ENCODE peak calls at places on chromosomes 11 and 22, in six cellular contexts. One of them, this sample, is unnamed. For H3K4me1, the result is how much of the 10 kb centered on the place peaks cover.

GRCh38 chr11:1221848-1222311 is 986 bp upstream of the MUC5B start:
- DNase-seq in HAP-1: no peak
- DNase-seq in PC-3: no peak
- DNase-seq in tibial artery: peak
- DNase-seq in SJCRH30: no peak
- DNase-seq in transverse colon: peak
- DNase-seq in this sample: peak

GRCh38 chr11:1749787-1750351 is 526 bp downstream of the IFITM10 start:
- DNase-seq in PC-3: peak
- DNase-seq in SJCRH30: no peak
- DNase-seq in HAP-1: no peak
- DNase-seq in tibial artery: peak
- DNase-seq in transverse colon: peak
- DNase-seq in this sample: no peak

GRCh38 chr11:135004495-135004894 is 592.5 kb upstream of the B3GAT1 start:
- DNase-seq in tibial artery: no peak
- DNase-seq in transverse colon: no peak
- DNase-seq in PC-3: no peak
- DNase-seq in SJCRH30: no peak
- DNase-seq in HAP-1: no peak
- DNase-seq in this sample: no peak

GRCh38 chr11:125494987-125495725 is 909 bp downstream of the FEZ1 start:
- DNase-seq in transverse colon: no peak
- DNase-seq in SJCRH30: no peak
- DNase-seq in tibial artery: peak
- DNase-seq in HAP-1: peak
- DNase-seq in PC-3: no peak
- DNase-seq in this sample: peak

GRCh38 chr11:124983674-124984511 is 29.9 kb downstream of the CCDC15 start:
- DNase-seq in SJCRH30: no peak
- DNase-seq in PC-3: no peak
- DNase-seq in HAP-1: no peak
- DNase-seq in transverse colon: no peak
- DNase-seq in tibial artery: no peak
- DNase-seq in this sample: no peak

GRCh38 chr11:31690041-31690440 is 121.1 kb downstream of the PAX6 start:
- DNase-seq in tibial artery: no peak
- DNase-seq in transverse colon: no peak
- DNase-seq in SJCRH30: no peak
- DNase-seq in HAP-1: no peak
- DNase-seq in PC-3: no peak
- DNase-seq in this sample: no peak

GRCh38 chr11:126423154-126423553 is 67.7 kb downstream of the ST3GAL4 start:
- DNase-seq in HAP-1: no peak
- DNase-seq in PC-3: no peak
- DNase-seq in SJCRH30: no peak
- DNase-seq in transverse colon: peak
- DNase-seq in tibial artery: no peak
- DNase-seq in this sample: peak

GRCh38 chr22:32991353-32992115 is 66.6 kb downstream of the SYN3 start:
- DNase-seq in tibial artery: peak
- DNase-seq in HAP-1: no peak
- DNase-seq in PC-3: no peak
- DNase-seq in transverse colon: no peak
- DNase-seq in SJCRH30: peak
- DNase-seq in this sample: no peak

GRCh38 chr22:44458044-44459020 is 39.7 kb downstream of the RTL6 start:
- DNase-seq in transverse colon: no peak
- DNase-seq in HAP-1: no peak
- DNase-seq in SJCRH30: no peak
- DNase-seq in tibial artery: no peak
- DNase-seq in PC-3: no peak
- DNase-seq in this sample: no peak

GRCh38 chr11:92834296-92835020 is 135.0 kb upstream of the MTNR1B start:
- DNase-seq in tibial artery: no peak
- DNase-seq in SJCRH30: no peak
- DNase-seq in transverse colon: no peak
- DNase-seq in PC-3: no peak
- DNase-seq in HAP-1: no peak
- DNase-seq in this sample: no peak

GRCh38 chr11:10493041-10493663 is 38.1 kb downstream of the AMPD3 start:
- DNase-seq in transverse colon: no peak
- DNase-seq in PC-3: no peak
- DNase-seq in HAP-1: no peak
- DNase-seq in SJCRH30: no peak
- DNase-seq in tibial artery: peak
- DNase-seq in this sample: no peak

GRCh38 chr11:1230456-1231395 is 7.9 kb downstream of the MUC5B start:
- DNase-seq in SJCRH30: no peak
- DNase-seq in transverse colon: peak
- DNase-seq in HAP-1: no peak
- DNase-seq in tibial artery: peak
- DNase-seq in PC-3: no peak
- DNase-seq in this sample: peak

GRCh38 chr11:1862588-1863351 is 9.9 kb downstream of the LSP1 start:
- DNase-seq in HAP-1: no peak
- DNase-seq in SJCRH30: no peak
- DNase-seq in PC-3: no peak
- DNase-seq in transverse colon: no peak
- DNase-seq in tibial artery: no peak
- DNase-seq in this sample: no peak

GRCh38 chr11:121213568-121213893 is 79.0 kb upstream of the SC5D start:
- DNase-seq in HAP-1: no peak
- DNase-seq in PC-3: no peak
- DNase-seq in transverse colon: no peak
- DNase-seq in tibial artery: no peak
- DNase-seq in SJCRH30: no peak
- DNase-seq in this sample: no peak

GRCh38 chr11:62565100-62565802 is 8.4 kb downstream of the EEF1G start:
- DNase-seq in PC-3: no peak
- DNase-seq in HAP-1: no peak
- DNase-seq in tibial artery: no peak
- DNase-seq in SJCRH30: no peak
- DNase-seq in transverse colon: no peak
- DNase-seq in this sample: peak

GRCh38 chr11:115712296-115712695 is 208.1 kb upstream of the CADM1 start:
- DNase-seq in tibial artery: no peak
- DNase-seq in PC-3: no peak
- DNase-seq in HAP-1: no peak
- DNase-seq in SJCRH30: no peak
- DNase-seq in transverse colon: no peak
- DNase-seq in this sample: no peak

GRCh38 chr11:64667154-64667745 is 55.7 kb downstream of the NRXN2 start:
- DNase-seq in SJCRH30: no peak
- DNase-seq in HAP-1: no peak
- DNase-seq in tibial artery: no peak
- DNase-seq in PC-3: no peak
- DNase-seq in transverse colon: no peak
- DNase-seq in this sample: no peak

GRCh38 chr11:19345519-19345847 is 104.7 kb upstream of the E2F8 start:
- DNase-seq in HAP-1: no peak
- DNase-seq in tibial artery: no peak
- DNase-seq in SJCRH30: no peak
- DNase-seq in transverse colon: no peak
- DNase-seq in PC-3: no peak
- DNase-seq in this sample: no peak

GRCh38 chr11:19349340-19350025 is 108.7 kb upstream of the E2F8 start:
- DNase-seq in transverse colon: no peak
- DNase-seq in HAP-1: no peak
- DNase-seq in tibial artery: no peak
- DNase-seq in SJCRH30: peak
- DNase-seq in PC-3: no peak
- DNase-seq in this sample: no peak

GRCh38 chr11:19347911-19348310 is 107.2 kb upstream of the E2F8 start:
- DNase-seq in SJCRH30: peak
- DNase-seq in tibial artery: no peak
- DNase-seq in PC-3: no peak
- DNase-seq in transverse colon: no peak
- DNase-seq in HAP-1: no peak
- DNase-seq in this sample: no peak

GRCh38 chr11:19344661-19345518 is 104.1 kb upstream of the E2F8 start:
- DNase-seq in tibial artery: peak
- DNase-seq in SJCRH30: no peak
- DNase-seq in PC-3: peak
- DNase-seq in HAP-1: no peak
- DNase-seq in transverse colon: peak
- DNase-seq in this sample: no peak

GRCh38 chr11:19345848-19346681 is 105.3 kb upstream of the E2F8 start:
- DNase-seq in tibial artery: no peak
- DNase-seq in PC-3: no peak
- DNase-seq in HAP-1: no peak
- DNase-seq in transverse colon: no peak
- DNase-seq in SJCRH30: no peak
- DNase-seq in this sample: no peak
- H3K4me3 ChIP-seq in tibial artery: peak
- H3K4me3 ChIP-seq in PC-3: peak
- H3K4me3 ChIP-seq in HAP-1: no peak
- H3K4me3 ChIP-seq in transverse colon: no peak
- H3K4me3 ChIP-seq in SJCRH30: no peak
- H3K4me3 ChIP-seq in this sample: no peak

GRCh38 chr11:128469220-128469619 is 118.1 kb downstream of the ETS1 start:
- DNase-seq in PC-3: no peak
- DNase-seq in transverse colon: peak
- DNase-seq in SJCRH30: no peak
- DNase-seq in HAP-1: no peak
- DNase-seq in tibial artery: no peak
- DNase-seq in this sample: no peak

GRCh38 chr11:128473631-128474030 is 113.7 kb downstream of the ETS1 start:
- DNase-seq in PC-3: no peak
- DNase-seq in HAP-1: no peak
- DNase-seq in transverse colon: no peak
- DNase-seq in SJCRH30: no peak
- DNase-seq in tibial artery: no peak
- DNase-seq in this sample: no peak

GRCh38 chr11:128470081-128470480 is 117.3 kb downstream of the ETS1 start:
- DNase-seq in SJCRH30: no peak
- DNase-seq in transverse colon: no peak
- DNase-seq in HAP-1: peak
- DNase-seq in PC-3: no peak
- DNase-seq in tibial artery: no peak
- DNase-seq in this sample: no peak

GRCh38 chr11:128472128-128473110 is 114.9 kb downstream of the ETS1 start:
- DNase-seq in SJCRH30: no peak
- DNase-seq in transverse colon: no peak
- DNase-seq in PC-3: peak
- DNase-seq in tibial artery: no peak
- DNase-seq in HAP-1: no peak
- DNase-seq in this sample: no peak

GRCh38 chr11:128471138-128471661 is 116.2 kb downstream of the ETS1 start:
- DNase-seq in PC-3: no peak
- DNase-seq in transverse colon: peak
- DNase-seq in tibial artery: no peak
- DNase-seq in SJCRH30: no peak
- DNase-seq in HAP-1: no peak
- DNase-seq in this sample: peak
- H3K4me1 ChIP-seq in PC-3: under half
- H3K4me1 ChIP-seq in transverse colon: under half
- H3K4me1 ChIP-seq in tibial artery: under half
- H3K4me1 ChIP-seq in SJCRH30: under half
- H3K4me1 ChIP-seq in HAP-1: under half
- H3K4me1 ChIP-seq in this sample: under half

GRCh38 chr11:87324817-87325489 is 287.2 kb downstream of the TMEM135 start:
- DNase-seq in HAP-1: no peak
- DNase-seq in tibial artery: no peak
- DNase-seq in transverse colon: no peak
- DNase-seq in PC-3: no peak
- DNase-seq in SJCRH30: no peak
- DNase-seq in this sample: no peak

GRCh38 chr11:87325490-87325872 is 287.7 kb downstream of the TMEM135 start:
- DNase-seq in SJCRH30: no peak
- DNase-seq in transverse colon: no peak
- DNase-seq in PC-3: no peak
- DNase-seq in HAP-1: no peak
- DNase-seq in tibial artery: no peak
- DNase-seq in this sample: no peak

GRCh38 chr11:87330072-87330678 is 292.4 kb downstream of the TMEM135 start:
- DNase-seq in transverse colon: no peak
- DNase-seq in PC-3: no peak
- DNase-seq in SJCRH30: no peak
- DNase-seq in HAP-1: no peak
- DNase-seq in tibial artery: no peak
- DNase-seq in this sample: no peak

GRCh38 chr11:87322570-87322969 is 284.8 kb downstream of the TMEM135 start:
- DNase-seq in transverse colon: no peak
- DNase-seq in HAP-1: no peak
- DNase-seq in tibial artery: no peak
- DNase-seq in SJCRH30: no peak
- DNase-seq in PC-3: no peak
- DNase-seq in this sample: no peak

DNA sequence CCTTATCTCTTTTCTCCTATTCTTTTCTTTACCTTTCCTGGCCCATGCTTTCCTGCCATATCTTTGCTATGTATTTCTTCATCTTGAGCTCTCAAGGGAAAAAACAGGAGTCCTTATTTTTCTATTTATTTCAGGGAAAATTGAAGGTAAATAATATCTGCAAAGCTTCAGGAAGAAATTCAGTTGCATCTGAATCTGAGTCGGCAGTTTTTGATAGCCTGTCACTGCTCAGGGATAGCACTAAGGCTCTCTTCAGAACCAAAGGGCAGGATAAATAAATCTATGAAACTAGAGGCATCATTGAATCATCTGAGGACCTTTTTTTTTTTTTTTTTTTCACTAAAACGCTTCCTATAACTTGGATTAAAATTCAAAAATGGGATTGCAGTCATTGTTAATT is 288.9 kb downstream of the TMEM135 start:
- DNase-seq in tibial artery: no peak
- DNase-seq in transverse colon: no peak
- DNase-seq in PC-3: no peak
- DNase-seq in SJCRH30: no peak
- DNase-seq in HAP-1: no peak
- DNase-seq in this sample: no peak
- H3K4me3 ChIP-seq in tibial artery: no peak
- H3K4me3 ChIP-seq in transverse colon: no peak
- H3K4me3 ChIP-seq in PC-3: no peak
- H3K4me3 ChIP-seq in SJCRH30: no peak
- H3K4me3 ChIP-seq in HAP-1: no peak
- H3K4me3 ChIP-seq in this sample: no peak

GRCh38 chr11:128502736-128503135 is 84.6 kb downstream of the ETS1 start:
- DNase-seq in tibial artery: no peak
- DNase-seq in SJCRH30: peak
- DNase-seq in transverse colon: no peak
- DNase-seq in PC-3: peak
- DNase-seq in HAP-1: no peak
- DNase-seq in this sample: peak

GRCh38 chr11:128501008-128501407 is 86.3 kb downstream of the ETS1 start:
- DNase-seq in tibial artery: no peak
- DNase-seq in SJCRH30: no peak
- DNase-seq in transverse colon: no peak
- DNase-seq in PC-3: no peak
- DNase-seq in HAP-1: no peak
- DNase-seq in this sample: no peak

GRCh38 chr11:128503231-128503991 is 83.9 kb downstream of the ETS1 start:
- DNase-seq in tibial artery: no peak
- DNase-seq in HAP-1: no peak
- DNase-seq in transverse colon: no peak
- DNase-seq in SJCRH30: no peak
- DNase-seq in PC-3: no peak
- DNase-seq in this sample: no peak

GRCh38 chr11:128500488-128500887 is 86.9 kb downstream of the ETS1 start:
- DNase-seq in tibial artery: no peak
- DNase-seq in SJCRH30: no peak
- DNase-seq in transverse colon: no peak
- DNase-seq in HAP-1: peak
- DNase-seq in PC-3: no peak
- DNase-seq in this sample: no peak

GRCh38 chr11:128501576-128502549 is 85.5 kb downstream of the ETS1 start:
- DNase-seq in SJCRH30: no peak
- DNase-seq in PC-3: peak
- DNase-seq in HAP-1: peak
- DNase-seq in transverse colon: no peak
- DNase-seq in tibial artery: no peak
- DNase-seq in this sample: no peak
- H3K4me1 ChIP-seq in SJCRH30: under half
- H3K4me1 ChIP-seq in PC-3: half or more
- H3K4me1 ChIP-seq in HAP-1: under half
- H3K4me1 ChIP-seq in transverse colon: under half
- H3K4me1 ChIP-seq in tibial artery: under half
- H3K4me1 ChIP-seq in this sample: half or more

This sample was measured in mucosa of descending colon.